ENCODE peak calls at places on chromosomes 4 and X, in ten cellular contexts. I is iPS-NIHi11; E is bronchial epithelial cell; Z is stimulated activated CD8-positive, alpha-beta memory T cell treated with anti-CD3 and anti-CD28 coated beads, Interleukin-4, amount 100 ng/mL, for 48 hours; P is CD4-positive, alpha-beta memory T cell; K is activated naive CD4-positive, alpha-beta T cell treated with anti-CD3 and anti-CD28 coated beads for 36 hours; H is pons; L is nucleus accumbens; U is cardiac muscle cell; D is activated CD4-positive, CD25-positive, alpha-beta regulatory T cell. C is an unnamed sample.
A peak's percentile ranks its signal among the peaks of the same experiment; 100 is the strongest.

GRCh38 chrX:44785652-44786051 is 58.2 kb upstream of the DUSP21 start:
- DNase-seq in I (no peak), E (peak; percentile 91), Z (no peak), P (no peak), K (no peak), H (no peak), L (no peak), U (no peak), D (no peak), C (no peak)

GRCh38 chr4:188414441-188414840 is 275.2 kb downstream of the TRIML1 start:
- DNase-seq in I (no peak), E (no peak), Z (no peak), P (no peak), K (no peak), H (no peak), L (no peak), U (no peak), D (no peak), C (no peak)

GRCh38 chr4:147485167-147485566 is 4.3 kb downstream of the EDNRA start:
- DNase-seq in I (no peak), E (no peak), Z (no peak), P (no peak), K (no peak), H (no peak), L (no peak), U (no peak), D (no peak), C (no peak)

GRCh38 chr4:84529169-84529751 is 30.2 kb upstream of the NKX6-1 start:
- DNase-seq in I (peak; percentile 32), E (peak; percentile 38), Z (no peak), P (peak; percentile 12), K (no peak), H (peak; percentile 48), L (no peak), U (peak; percentile 57), D (no peak), C (no peak)

GRCh38 chr4:159516556-159516955 is 413.7 kb downstream of the RAPGEF2 start:
- DNase-seq in I (no peak), E (no peak), Z (no peak), P (no peak), K (no peak), H (no peak), L (no peak), U (no peak), D (no peak), C (no peak)

GRCh38 chr4:168604496-168605373 is 107.9 kb downstream of the PALLD start:
- DNase-seq in I (peak; percentile 54), E (peak; percentile 88), Z (no peak), P (no peak), K (no peak), H (peak; percentile 22), L (no peak), U (no peak), D (no peak), C (no peak)

GRCh38 chr4:13328591-13328990 is 155.5 kb downstream of the RAB28 start:
- DNase-seq in I (no peak), E (peak; percentile 41), Z (no peak), P (no peak), K (no peak), H (no peak), L (no peak), U (no peak), D (no peak), C (no peak)

GRCh38 chrX:151871244-151871643 is 41.4 kb upstream of the MAGEA4 start:
- DNase-seq in I (no peak), E (peak; percentile 89), Z (no peak), P (no peak), K (no peak), H (no peak), L (no peak), U (no peak), D (no peak), C (no peak)

GRCh38 chr4:86892639-86892965 is 380 bp upstream of the C4orf36 start:
- DNase-seq in I (no peak), E (no peak), Z (no peak), P (no peak), K (no peak), H (no peak), L (no peak), U (no peak), D (no peak), C (no peak)

GRCh38 chr4:54548831-54549460 is 108.8 kb upstream of the KIT start:
- DNase-seq in I (no peak), E (no peak), Z (no peak), P (no peak), K (no peak), H (no peak), L (no peak), U (no peak), D (no peak), C (no peak)

GRCh38 chr4:87983996-87984395 is 8.5 kb downstream of the SPP1 start:
- DNase-seq in I (no peak), E (no peak), Z (no peak), P (no peak), K (no peak), H (no peak), L (no peak), U (no peak), D (no peak), C (no peak)

GRCh38 chr4:54709281-54709854 is 51.6 kb downstream of the KIT start:
- DNase-seq in I (no peak), E (no peak), Z (no peak), P (peak; percentile 43), K (no peak), H (no peak), L (no peak), U (no peak), D (no peak), C (no peak)

GRCh38 chr4:75741027-75741426 is 16.6 kb downstream of the USO1 start:
- DNase-seq in I (no peak), E (peak; percentile 51), Z (no peak), P (no peak), K (no peak), H (no peak), L (no peak), U (no peak), D (no peak), C (no peak)

C was measured in pancreas.